ENCODE peak calls at places on chromosomes 11 and 22, in seven cellular contexts. V is left ventricle myocardium inferior, L is lower lobe of right lung, Z is H9, F is nephron progenitor cell, I is lower leg skin, D is Calu3. O is an unnamed sample.
A peak's percentile ranks its signal among the peaks of the same experiment; 100 is the strongest.

GRCh38 chr11:19963697-19964340 is 196.5 kb downstream of the DBX1 start:
- DNase-seq in V (no peak), L (no peak), Z (no peak), F (no peak), I (no peak), D (no peak), O (no peak)

GRCh38 chr11:65615950-65616574 is 486 bp downstream of the PCNX3 start:
- DNase-seq in V (peak; percentile 58), L (no peak), Z (no peak), F (peak; percentile 79), I (no peak), D (peak; percentile 59), O (peak; percentile 53)

GRCh38 chr11:34524696-34525095 is 11.1 kb upstream of the ELF5 start:
- DNase-seq in V (no peak), L (no peak), Z (no peak), F (no peak), I (no peak), D (no peak), O (no peak)

GRCh38 chr11:68927280-68928107 is 23.8 kb downstream of the IGHMBP2 start:
- DNase-seq in V (no peak), L (no peak), Z (no peak), F (no peak), I (no peak), D (no peak), O (no peak)

GRCh38 chr11:107928767-107929507 is 689 bp downstream of the RAB39A start:
- DNase-seq in V (peak; percentile 20), L (no peak), Z (peak; percentile 40), F (peak; percentile 26), I (peak; percentile 19), D (no peak), O (peak; percentile 50)

GRCh38 chr11:34655335-34656008 is 34.6 kb downstream of the EHF start:
- DNase-seq in V (no peak), L (no peak), Z (no peak), F (no peak), I (no peak), D (no peak), O (no peak)

GRCh38 chr11:73961321-73961720 is 10.5 kb downstream of the DNAJB13 start:
- DNase-seq in V (no peak), L (no peak), Z (no peak), F (no peak), I (no peak), D (no peak), O (no peak)

GRCh38 chr11:36945384-36945783 is 347.3 kb upstream of the RAG2 start:
- DNase-seq in V (no peak), L (no peak), Z (no peak), F (no peak), I (no peak), D (no peak), O (no peak)

GRCh38 chr22:45084400-45084920 is 74.7 kb upstream of the PHF21B start:
- DNase-seq in V (no peak), L (no peak), Z (no peak), F (no peak), I (no peak), D (no peak), O (no peak)

GRCh38 chr22:27197071-27197470 is 539.7 kb downstream of the MIAT start:
- DNase-seq in V (no peak), L (no peak), Z (no peak), F (no peak), I (no peak), D (no peak), O (no peak)

GRCh38 chr11:3104961-3105790 is 48.0 kb upstream of the CARS1 start:
- DNase-seq in V (no peak), L (peak; percentile 37), Z (peak; percentile 18), F (no peak), I (no peak), D (no peak), O (no peak)

GRCh38 chr11:699116-699508 is 3.5 kb downstream of the TMEM80 start:
- DNase-seq in V (no peak), L (no peak), Z (no peak), F (no peak), I (no peak), D (no peak), O (no peak)
- TF ChIP-seq CTCF in V (no peak), L (no peak), Z (no peak), F (no peak), I (no peak), D (no peak), O (no peak)

GRCh38 chr11:124518900-124519541 is 24.4 kb downstream of the OR8B12 start:
- DNase-seq in V (no peak), L (no peak), Z (no peak), F (no peak), I (no peak), D (no peak), O (no peak)

GRCh38 chr11:124520253-124520854 is 23.1 kb downstream of the OR8B12 start:
- DNase-seq in V (no peak), L (no peak), Z (no peak), F (no peak), I (no peak), D (no peak), O (no peak)

GRCh38 chr11:124511739-124512138 is 31.7 kb downstream of the OR8B12 start:
- DNase-seq in V (no peak), L (no peak), Z (no peak), F (no peak), I (no peak), D (no peak), O (no peak)

GRCh38 chr11:124517314-124517713 is 26.1 kb downstream of the OR8B12 start:
- DNase-seq in V (no peak), L (no peak), Z (no peak), F (no peak), I (no peak), D (no peak), O (no peak)
- TF ChIP-seq CTCF in V (no peak), L (no peak), Z (no peak), F (no peak), I (no peak), D (no peak), O (no peak)

GRCh38 chr11:115872418-115872817 is 368.2 kb upstream of the CADM1 start:
- DNase-seq in V (no peak), L (no peak), Z (no peak), F (no peak), I (no peak), D (no peak), O (no peak)

GRCh38 chr11:115869131-115869530 is 364.9 kb upstream of the CADM1 start:
- DNase-seq in V (no peak), L (no peak), Z (no peak), F (no peak), I (no peak), D (no peak), O (no peak)

GRCh38 chr11:115871161-115871750 is 367.0 kb upstream of the CADM1 start:
- DNase-seq in V (no peak), L (no peak), Z (no peak), F (no peak), I (no peak), D (no peak), O (no peak)

GRCh38 chr11:115873813-115874212 is 369.6 kb upstream of the CADM1 start:
- DNase-seq in V (no peak), L (no peak), Z (no peak), F (no peak), I (no peak), D (no peak), O (no peak)

DNA sequence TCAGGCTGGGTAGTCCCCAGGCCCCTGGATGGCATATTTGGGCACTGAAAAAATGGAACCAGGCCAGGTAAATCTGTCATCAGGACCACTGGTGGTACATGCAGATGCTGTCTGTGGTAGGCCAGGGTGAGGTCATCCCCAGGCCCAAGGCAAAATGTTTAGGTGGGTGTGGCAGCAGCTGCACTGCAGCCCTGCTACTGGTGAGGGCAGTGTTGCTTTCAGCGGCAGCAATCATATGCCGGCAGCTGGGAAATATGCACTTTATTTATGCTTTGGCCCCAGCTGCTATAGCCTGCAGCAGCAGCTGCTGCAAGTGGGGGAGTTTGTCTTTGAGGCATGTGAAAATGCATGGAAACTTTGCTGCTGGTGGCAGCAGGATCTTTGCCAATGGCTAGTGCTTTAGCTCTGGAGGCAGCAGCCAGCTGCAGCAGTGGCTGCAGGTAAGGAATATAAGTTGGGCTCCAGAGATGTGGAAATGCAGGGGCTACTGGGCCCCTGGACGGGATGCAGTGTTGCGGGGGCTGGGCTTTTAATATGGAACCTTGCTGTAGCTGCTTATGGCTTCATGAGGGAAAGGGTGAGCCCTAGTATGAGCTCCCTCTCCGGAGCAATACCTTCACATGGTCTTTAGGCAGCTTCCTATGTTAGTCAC is 365.7 kb upstream of the CADM1 start:
- DNase-seq in V (no peak), L (no peak), Z (peak; percentile 73), F (peak; percentile 32), I (no peak), D (no peak), O (peak; percentile 74)
- TF ChIP-seq CTCF in V (peak; percentile 58), L (peak; percentile 43), Z (peak; percentile 81), F (peak; percentile 53), I (no peak), D (no peak), O (peak; percentile 79)

GRCh38 chr22:22553735-22554134 is 5.3 kb downstream of the PRAME start:
- DNase-seq in V (no peak), L (no peak), Z (no peak), F (no peak), I (no peak), D (no peak), O (no peak)

GRCh38 chr22:22554324-22555284 is 4.5 kb downstream of the PRAME start:
- DNase-seq in V (no peak), L (no peak), Z (no peak), F (no peak), I (no peak), D (no peak), O (no peak)

GRCh38 chr22:22553141-22553540 is 5.9 kb downstream of the PRAME start:
- DNase-seq in V (no peak), L (no peak), Z (no peak), F (no peak), I (no peak), D (no peak), O (no peak)

GRCh38 chr22:22550789-22551434 is 8.2 kb downstream of the PRAME start:
- DNase-seq in V (no peak), L (no peak), Z (no peak), F (no peak), I (no peak), D (no peak), O (no peak)

GRCh38 chr22:22552630-22553029 is 6.4 kb downstream of the PRAME start:
- DNase-seq in V (no peak), L (no peak), Z (peak; percentile 76), F (no peak), I (no peak), D (no peak), O (peak; percentile 73)
- TF ChIP-seq CTCF in V (no peak), L (no peak), Z (peak; percentile 62), F (no peak), I (no peak), D (no peak), O (no peak)

DNA sequence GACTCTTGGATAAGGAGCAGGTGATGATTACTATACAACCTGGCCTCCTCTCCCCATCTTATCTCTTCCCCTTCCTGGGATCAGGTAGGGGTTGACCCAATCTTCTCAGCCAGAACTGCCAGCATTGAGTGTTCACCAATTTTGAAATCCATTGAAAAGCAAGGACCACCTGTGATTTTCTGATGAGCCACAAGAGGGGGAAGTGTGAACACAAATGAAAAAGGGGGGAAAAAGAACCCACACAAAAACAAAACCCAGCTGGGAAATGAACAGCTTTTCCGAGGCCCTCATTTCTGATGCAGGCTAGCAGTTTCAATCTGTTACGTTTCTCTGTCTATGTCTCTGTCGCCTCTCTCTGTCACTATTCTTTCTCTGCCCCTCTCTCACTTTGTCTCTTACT is 161.9 kb downstream of the INSC start:
- DNase-seq in V (no peak), L (no peak), Z (no peak), F (peak; percentile 21), I (no peak), D (no peak), O (no peak)
- TF ChIP-seq CTCF in V (peak; percentile 43), L (no peak), Z (peak; percentile 62), F (peak; percentile 50), I (no peak), D (no peak), O (peak; percentile 64)

O was measured in glutamatergic neuron.